ENCODE peak calls at places on chromosome 4, in four cellular contexts. One of them, this sample, is unnamed. For H3K9me3, the result is how much of the 10 kb centered on the place peaks cover.

GRCh38 chr4:44817905-44818304 is 91.5 kb upstream of the GNPDA2 start:
- DNase-seq in adipocyte: no peak
- DNase-seq in cardiac muscle cell: peak
- DNase-seq in breast epithelium: no peak
- DNase-seq in this sample: no peak

GRCh38 chr4:20723019-20723418 is 22.8 kb downstream of the PACRGL start:
- DNase-seq in adipocyte: no peak
- DNase-seq in cardiac muscle cell: peak
- DNase-seq in breast epithelium: no peak
- DNase-seq in this sample: no peak

GRCh38 chr4:2852481-2852881 is 8.8 kb downstream of the ADD1 start:
- DNase-seq in adipocyte: no peak
- DNase-seq in cardiac muscle cell: no peak
- DNase-seq in breast epithelium: no peak
- DNase-seq in this sample: no peak

GRCh38 chr4:19924761-19925160 is 326.9 kb upstream of the SLIT2 start:
- DNase-seq in adipocyte: peak
- DNase-seq in cardiac muscle cell: peak
- DNase-seq in breast epithelium: no peak
- DNase-seq in this sample: no peak

GRCh38 chr4:8261851-8262535 is 7.6 kb upstream of the HTRA3 start:
- DNase-seq in adipocyte: no peak
- DNase-seq in cardiac muscle cell: peak
- DNase-seq in breast epithelium: no peak
- DNase-seq in this sample: no peak

GRCh38 chr4:84091266-84091665 is 407.8 kb downstream of the NKX6-1 start:
- DNase-seq in adipocyte: no peak
- DNase-seq in cardiac muscle cell: no peak
- DNase-seq in breast epithelium: no peak
- DNase-seq in this sample: no peak

GRCh38 chr4:3193531-3194203 is 55.3 kb upstream of the MSANTD1 start:
- DNase-seq in adipocyte: peak
- DNase-seq in cardiac muscle cell: peak
- DNase-seq in breast epithelium: no peak
- DNase-seq in this sample: no peak

GRCh38 chr4:78528327-78528726 is 23.2 kb upstream of the ANXA3 start:
- DNase-seq in adipocyte: peak
- DNase-seq in cardiac muscle cell: no peak
- DNase-seq in breast epithelium: no peak
- DNase-seq in this sample: no peak

DNA sequence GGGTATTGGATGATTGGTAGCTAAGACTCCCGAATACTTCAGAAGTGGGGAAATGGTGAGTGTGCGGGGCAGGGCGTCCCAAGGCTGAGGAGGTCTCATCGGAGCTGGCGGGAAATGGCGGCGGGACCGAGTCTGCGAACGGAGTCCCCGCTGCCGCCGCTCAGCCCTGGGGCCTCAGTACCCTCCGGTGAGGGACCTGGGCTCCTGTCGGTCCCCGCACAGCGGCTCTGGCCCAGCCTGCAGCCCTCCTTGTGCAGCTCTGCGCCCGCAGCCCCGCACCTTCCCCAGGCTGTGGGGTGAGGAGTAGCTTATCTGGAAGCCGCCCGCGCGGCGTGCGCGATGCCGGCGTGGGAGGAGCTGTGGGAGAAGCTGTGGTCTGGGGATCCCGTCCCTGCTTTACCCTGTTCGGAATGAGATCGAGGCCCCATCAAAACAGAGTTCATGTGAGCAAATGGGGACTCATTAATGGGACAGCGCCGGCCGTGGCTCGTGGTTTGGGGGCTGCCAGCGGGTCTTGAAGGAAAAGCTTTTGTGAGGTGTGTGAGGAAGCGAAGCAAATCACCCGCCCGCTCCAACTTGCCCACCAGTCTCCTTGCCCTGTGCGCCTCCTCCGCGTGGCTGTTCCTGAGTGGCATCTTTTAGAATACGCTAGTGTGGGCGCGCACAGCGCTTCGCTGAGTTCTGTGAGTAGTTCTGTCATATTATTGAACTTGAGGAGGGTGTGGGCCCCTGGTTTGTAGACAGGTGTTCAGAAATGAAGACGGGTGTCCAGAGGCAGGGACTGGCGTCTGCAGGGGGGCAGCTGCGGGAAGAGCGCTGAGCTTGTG is 531 bp downstream of the ZNF141 start:
- DNase-seq in adipocyte: peak
- DNase-seq in cardiac muscle cell: peak
- DNase-seq in breast epithelium: peak
- DNase-seq in this sample: peak
- H3K9me3 ChIP-seq in adipocyte: under half
- H3K9me3 ChIP-seq in cardiac muscle cell: under half
- H3K9me3 ChIP-seq in breast epithelium: under half
- H3K9me3 ChIP-seq in this sample: under half

GRCh38 chr4:30413915-30414314 is 306.3 kb upstream of the PCDH7 start:
- DNase-seq in adipocyte: no peak
- DNase-seq in cardiac muscle cell: no peak
- DNase-seq in breast epithelium: no peak
- DNase-seq in this sample: no peak

GRCh38 chr4:30416547-30416946 is 303.6 kb upstream of the PCDH7 start:
- DNase-seq in adipocyte: no peak
- DNase-seq in cardiac muscle cell: no peak
- DNase-seq in breast epithelium: no peak
- DNase-seq in this sample: no peak
- H3K9me3 ChIP-seq in adipocyte: under half
- H3K9me3 ChIP-seq in cardiac muscle cell: under half
- H3K9me3 ChIP-seq in breast epithelium: under half
- H3K9me3 ChIP-seq in this sample: under half

GRCh38 chr4:30632751-30633150 is 87.4 kb upstream of the PCDH7 start:
- DNase-seq in adipocyte: no peak
- DNase-seq in cardiac muscle cell: no peak
- DNase-seq in breast epithelium: no peak
- DNase-seq in this sample: no peak
- H3K9me3 ChIP-seq in adipocyte: under half
- H3K9me3 ChIP-seq in cardiac muscle cell: under half
- H3K9me3 ChIP-seq in breast epithelium: under half
- H3K9me3 ChIP-seq in this sample: under half

GRCh38 chr4:256492-256891 is 48.8 kb downstream of the ZNF732 start:
- DNase-seq in adipocyte: no peak
- DNase-seq in cardiac muscle cell: no peak
- DNase-seq in breast epithelium: no peak
- DNase-seq in this sample: no peak
- H3K9me3 ChIP-seq in adipocyte: half or more
- H3K9me3 ChIP-seq in cardiac muscle cell: under half
- H3K9me3 ChIP-seq in breast epithelium: half or more
- H3K9me3 ChIP-seq in this sample: under half

GRCh38 chr4:102514298-102514964 is 13.3 kb downstream of the NFKB1 start:
- DNase-seq in adipocyte: no peak
- DNase-seq in cardiac muscle cell: no peak
- DNase-seq in breast epithelium: no peak
- DNase-seq in this sample: no peak

GRCh38 chr4:102517753-102518152 is 16.6 kb downstream of the NFKB1 start:
- DNase-seq in adipocyte: no peak
- DNase-seq in cardiac muscle cell: no peak
- DNase-seq in breast epithelium: no peak
- DNase-seq in this sample: no peak

GRCh38 chr4:102506523-102506922 is 5.4 kb downstream of the NFKB1 start:
- DNase-seq in adipocyte: no peak
- DNase-seq in cardiac muscle cell: no peak
- DNase-seq in breast epithelium: no peak
- DNase-seq in this sample: no peak

DNA sequence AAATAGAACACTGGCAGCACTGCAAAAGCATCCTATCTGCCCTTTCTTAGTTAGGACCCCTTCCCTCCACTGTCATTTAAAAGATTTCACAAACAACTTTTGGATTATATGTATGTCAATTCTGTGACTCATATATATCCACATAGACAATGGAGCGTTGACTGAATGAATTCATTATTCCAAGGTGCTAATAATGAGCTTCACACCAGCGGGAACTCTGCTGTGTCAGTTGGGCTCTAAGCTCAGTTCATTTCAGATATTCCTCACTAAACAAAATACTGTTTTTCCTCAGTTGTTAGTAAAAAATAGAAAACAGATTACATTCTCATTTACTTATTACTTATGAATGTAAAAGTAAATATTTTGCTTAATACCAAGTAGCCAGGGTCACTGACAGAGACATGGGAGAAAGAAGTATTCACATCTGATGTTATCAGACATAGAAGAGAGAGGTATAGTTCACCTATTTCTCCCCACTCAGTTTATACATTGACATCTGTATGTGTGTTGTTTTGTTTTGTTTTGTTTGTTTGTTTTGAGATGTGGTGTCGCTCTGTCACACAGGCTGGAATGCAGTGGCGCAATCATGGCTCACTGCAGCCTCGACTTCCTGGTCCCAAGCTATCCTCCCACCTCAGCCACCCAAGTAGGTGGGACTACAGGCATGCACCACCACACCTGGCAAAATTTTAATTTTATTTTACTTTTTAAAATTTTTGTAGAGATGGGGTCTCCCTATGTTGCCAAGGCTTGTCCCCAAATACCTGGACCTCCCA is 10.9 kb downstream of the NFKB1 start:
- DNase-seq in adipocyte: no peak
- DNase-seq in cardiac muscle cell: no peak
- DNase-seq in breast epithelium: no peak
- DNase-seq in this sample: no peak
- H3K9me3 ChIP-seq in adipocyte: under half
- H3K9me3 ChIP-seq in cardiac muscle cell: under half
- H3K9me3 ChIP-seq in breast epithelium: under half
- H3K9me3 ChIP-seq in this sample: under half

DNA sequence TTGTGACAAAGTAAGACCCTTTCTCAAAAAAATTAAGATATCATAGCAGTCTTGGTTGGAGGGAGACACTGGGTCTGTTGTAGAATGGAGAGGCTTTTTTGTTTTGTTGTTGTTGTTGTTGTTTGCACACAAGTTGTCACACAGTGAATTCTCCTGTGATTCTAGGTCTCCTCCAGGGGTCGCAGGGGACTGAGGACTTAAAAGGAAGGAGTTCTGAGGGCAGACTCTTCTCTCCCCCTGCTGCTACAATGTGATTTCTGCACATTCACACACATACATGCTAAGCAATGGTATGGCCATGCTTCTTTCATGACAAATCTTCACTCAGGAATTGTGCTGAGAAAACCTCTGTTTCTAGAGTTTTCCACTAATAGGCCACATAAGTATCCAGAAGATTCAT is 71.1 kb downstream of the ZNF732 start:
- DNase-seq in adipocyte: no peak
- DNase-seq in cardiac muscle cell: no peak
- DNase-seq in breast epithelium: no peak
- DNase-seq in this sample: no peak
- H3K9me3 ChIP-seq in adipocyte: half or more
- H3K9me3 ChIP-seq in cardiac muscle cell: under half
- H3K9me3 ChIP-seq in breast epithelium: under half
- H3K9me3 ChIP-seq in this sample: under half

DNA sequence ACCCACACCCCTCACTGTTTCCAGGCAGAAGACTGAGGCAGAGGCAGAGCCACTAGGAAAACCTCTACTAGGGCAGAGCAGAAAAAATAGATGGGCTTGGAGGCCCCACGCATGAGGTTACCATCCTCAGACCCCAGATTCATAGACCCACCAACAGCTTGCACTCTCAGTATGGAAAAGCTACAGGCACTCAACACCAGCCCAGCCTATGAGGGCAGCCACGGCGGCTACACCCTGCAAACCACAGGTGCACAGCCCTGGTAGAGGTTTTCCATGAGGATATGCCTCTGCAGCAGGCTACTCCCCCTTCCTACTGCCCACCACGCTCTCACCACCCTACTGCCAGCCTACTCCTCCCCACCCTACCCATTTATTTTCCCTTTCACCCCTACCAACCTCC is 235.1 kb downstream of the CWH43 start:
- DNase-seq in adipocyte: no peak
- DNase-seq in cardiac muscle cell: no peak
- DNase-seq in breast epithelium: no peak
- DNase-seq in this sample: no peak
- H3K9me3 ChIP-seq in adipocyte: under half
- H3K9me3 ChIP-seq in cardiac muscle cell: under half
- H3K9me3 ChIP-seq in breast epithelium: under half
- H3K9me3 ChIP-seq in this sample: under half

This sample was measured in T-helper 17 cell.